ENCODE peak calls at places on chromosomes 16 and 17, in ten cellular contexts. F, M, Z, K, N, S, O, A, J and C are unnamed samples.

GRCh38 chr16:26644912-26645543 is 421.7 kb upstream of the C16orf82 start:
- DNase-seq in F (no peak), M (no peak), Z (no peak), K (no peak), N (no peak), S (no peak), O (no peak), A (no peak), J (no peak), C (no peak)

GRCh38 chr17:41391535-41391934 is 5.9 kb downstream of the KRT31 start:
- DNase-seq in F (no peak), M (no peak), Z (no peak), K (no peak), N (no peak), S (no peak), O (no peak), A (no peak), J (no peak), C (no peak)

GRCh38 chr17:81012574-81013447 is 21.2 kb downstream of the CHMP6 start:
- DNase-seq in F (no peak), M (no peak), Z (no peak), K (no peak), N (no peak), S (no peak), O (no peak), A (no peak), J (no peak), C (no peak)

GRCh38 chr16:72857841-72858594 is 189.9 kb downstream of the ZFHX3 start:
- DNase-seq in F (no peak), M (no peak), Z (no peak), K (no peak), N (no peak), S (no peak), O (no peak), A (no peak), J (no peak), C (no peak)

GRCh38 chr16:46962629-46963028 is 10.8 kb downstream of the DNAJA2 start:
- DNase-seq in F (no peak), M (no peak), Z (no peak), K (no peak), N (no peak), S (no peak), O (no peak), A (no peak), J (no peak), C (no peak)

GRCh38 chr16:77871932-77872331 is 83.6 kb downstream of the VAT1L start:
- DNase-seq in F (no peak), M (no peak), Z (no peak), K (no peak), N (no peak), S (no peak), O (no peak), A (no peak), J (no peak), C (no peak)

GRCh38 chr17:73588291-73589095 is 55.8 kb downstream of the SDK2 start:
- DNase-seq in F (no peak), M (no peak), Z (no peak), K (no peak), N (no peak), S (no peak), O (no peak), A (no peak), J (no peak), C (peak; percentile 74)

GRCh38 chr17:4950757-4951204 is at the start of gene ENO3:
- DNase-seq in F (no peak), M (no peak), Z (no peak), K (no peak), N (no peak), S (peak; percentile 68), O (peak; percentile 40), A (no peak), J (no peak), C (peak; percentile 78)

GRCh38 chr17:9465216-9465921 is 110.3 kb downstream of the STX8 start:
- DNase-seq in F (no peak), M (no peak), Z (no peak), K (no peak), N (no peak), S (no peak), O (no peak), A (peak; percentile 81), J (peak; percentile 59), C (no peak)

GRCh38 chr16:73058221-73058615 is 10.3 kb upstream of the ZFHX3 start:
- DNase-seq in F (no peak), M (no peak), Z (no peak), K (no peak), N (no peak), S (peak; percentile 65), O (no peak), A (no peak), J (no peak), C (no peak)

GRCh38 chr17:68821860-68822693 is 133.1 kb downstream of the ABCA8 start:
- DNase-seq in F (no peak), M (no peak), Z (no peak), K (peak; percentile 97), N (no peak), S (no peak), O (peak; percentile 77), A (peak; percentile 94), J (peak; percentile 88), C (peak; percentile 62)

GRCh38 chr17:33241390-33241789 is 51.7 kb downstream of the ASIC2 start:
- DNase-seq in F (no peak), M (no peak), Z (no peak), K (no peak), N (no peak), S (no peak), O (peak; percentile 33), A (peak; percentile 50), J (peak; percentile 6), C (no peak)

GRCh38 chr16:30095166-30096078 is 591 bp downstream of the YPEL3 start:
- DNase-seq in F (no peak), M (no peak), Z (peak; percentile 25), K (no peak), N (no peak), S (no peak), O (no peak), A (no peak), J (no peak), C (no peak)

GRCh38 chr16:2497116-2497630 is 16.6 kb upstream of the ATP6V0C start:
- DNase-seq in F (no peak), M (peak; percentile 75), Z (no peak), K (no peak), N (peak; percentile 75), S (no peak), O (no peak), A (no peak), J (no peak), C (peak; percentile 82)

GRCh38 chr16:75289189-75289588 is 37.8 kb upstream of the BCAR1 start:
- DNase-seq in F (no peak), M (peak; percentile 50), Z (no peak), K (peak; percentile 51), N (no peak), S (no peak), O (no peak), A (peak; percentile 39), J (no peak), C (no peak)
- TF ChIP-seq CTCF in F (no peak), M (no peak), Z (no peak), K (no peak), N (no peak), S (no peak), O (no peak), A (no peak), J (no peak), C (no peak)

DNA sequence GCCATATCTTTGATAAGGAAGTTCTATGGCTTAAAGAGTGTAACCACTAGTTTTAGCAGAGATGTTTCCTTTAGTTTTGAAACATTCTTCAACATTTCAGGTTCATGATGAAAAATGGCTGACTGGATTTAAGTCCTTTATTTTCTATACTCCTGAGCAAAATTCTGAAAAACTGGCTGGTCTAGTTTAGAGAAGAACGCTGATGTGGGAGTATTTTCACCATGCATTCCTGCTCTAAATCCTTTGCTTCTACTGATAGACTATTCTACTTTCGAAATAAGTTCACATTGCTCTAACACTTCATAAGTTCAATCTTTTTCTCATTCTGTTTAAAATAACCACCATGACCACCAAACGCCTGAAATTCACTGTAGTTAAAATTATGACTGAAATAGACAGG is 281.9 kb downstream of the FTO start:
- DNase-seq in F (no peak), M (no peak), Z (no peak), K (no peak), N (no peak), S (no peak), O (no peak), A (no peak), J (no peak), C (no peak)
- H3K4me3 ChIP-seq in F (no peak overlapping the region), M (no peak overlapping the region), Z (no peak overlapping the region), K (no peak overlapping the region), N (no peak overlapping the region), S (no peak overlapping the region), O (no peak overlapping the region), A (no peak overlapping the region), J (no peak overlapping the region), C (no peak overlapping the region)

GRCh38 chr17:79597996-79598557 is 12.8 kb downstream of the RBFOX3 start:
- DNase-seq in F (no peak), M (no peak), Z (no peak), K (no peak), N (no peak), S (no peak), O (no peak), A (no peak), J (no peak), C (no peak)

GRCh38 chr17:79600613-79601221 is 10.1 kb downstream of the RBFOX3 start:
- DNase-seq in F (no peak), M (no peak), Z (no peak), K (no peak), N (no peak), S (no peak), O (no peak), A (no peak), J (no peak), C (no peak)

GRCh38 chr17:79602621-79603020 is 8.2 kb downstream of the RBFOX3 start:
- DNase-seq in F (no peak), M (no peak), Z (no peak), K (no peak), N (no peak), S (no peak), O (no peak), A (no peak), J (no peak), C (no peak)

GRCh38 chr17:79601604-79602420 is 9.0 kb downstream of the RBFOX3 start:
- DNase-seq in F (no peak), M (no peak), Z (no peak), K (no peak), N (no peak), S (no peak), O (no peak), A (no peak), J (no peak), C (no peak)

DNA sequence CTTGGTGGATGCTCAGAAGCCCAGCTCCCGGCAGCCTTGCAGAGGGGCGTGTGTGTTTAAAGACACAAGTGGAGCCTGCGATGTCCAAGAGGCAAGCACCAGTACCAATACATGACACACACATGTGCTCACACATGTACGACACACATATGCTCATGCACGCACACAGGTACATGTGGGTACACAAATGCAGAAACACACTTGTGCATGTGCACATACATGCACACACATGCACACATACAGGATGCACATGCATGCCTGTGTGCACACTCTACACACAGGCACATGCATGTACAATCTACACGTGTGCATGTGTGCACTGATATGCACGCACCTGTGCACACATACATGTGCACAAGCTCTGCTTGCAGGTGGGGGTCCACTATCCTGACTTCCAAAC is 10.8 kb downstream of the RBFOX3 start:
- DNase-seq in F (no peak), M (no peak), Z (no peak), K (no peak), N (no peak), S (no peak), O (no peak), A (no peak), J (no peak), C (no peak)
- H3K27ac ChIP-seq in F (no peak overlapping the region), M (no peak overlapping the region), Z (no peak overlapping the region), K (no peak overlapping the region), N (no peak overlapping the region), S (no peak overlapping the region), O (no peak overlapping the region), A (no peak overlapping the region), J (no peak overlapping the region), C (no peak overlapping the region)

GRCh38 chr16:85825326-85825725 is 25.8 kb downstream of the COX4I1 start:
- DNase-seq in F (no peak), M (no peak), Z (no peak), K (no peak), N (no peak), S (no peak), O (no peak), A (no peak), J (no peak), C (no peak)
- TF ChIP-seq CTCF in F (no peak), M (no peak), Z (no peak), K (peak; percentile 38), N (no peak), S (peak; percentile 63), O (no peak), A (no peak), J (peak; percentile 21), C (peak; percentile 34)